ENCODE peak calls at places on chromosomes 2 and 18, in seven cellular contexts. U is left ventricle myocardium inferior, P is fibroblast of mammary gland, C is GM13976, F is NCI-H1417, A is AG10803, Q is LoVo. I is an unnamed sample.

GRCh38 chr2:1795842-1796580 is 51.7 kb upstream of the PXDN start:
- DNase-seq in F (no peak), U (no peak), A (peak), P (no peak), Q (no peak), C (no peak), I (no peak)

GRCh38 chr2:223560704-223561435 is 41.3 kb downstream of the SCG2 start:
- DNase-seq in C (no peak), Q (no peak), U (no peak), A (no peak), P (peak), F (peak), I (peak)

GRCh38 chr2:208253518-208254117 is 1.3 kb downstream of the IDH1 start:
- DNase-seq in U (no peak), F (no peak), P (no peak), Q (peak), C (no peak), A (peak), I (no peak)

GRCh38 chr18:9696701-9697100 is 11.4 kb upstream of the RAB31 start:
- DNase-seq in Q (no peak), P (no peak), A (no peak), F (no peak), U (no peak), C (no peak), I (no peak)

GRCh38 chr18:25895518-25895917 is 194.9 kb downstream of the SS18 start:
- DNase-seq in A (no peak), C (no peak), U (no peak), P (no peak), Q (no peak), F (no peak), I (no peak)

GRCh38 chr2:86020984-86021383 is 84.7 kb downstream of the POLR1A start:
- DNase-seq in F (no peak), C (no peak), U (peak), Q (no peak), A (peak), P (no peak), I (no peak)

GRCh38 chr2:126704434-126705165 is 48.6 kb downstream of the GYPC start:
- DNase-seq in A (peak), P (peak), C (no peak), F (no peak), U (no peak), Q (no peak), I (no peak)

GRCh38 chr18:60421356-60422118 is 49.0 kb upstream of the MC4R start:
- DNase-seq in U (no peak), P (no peak), F (no peak), Q (no peak), A (peak), C (no peak), I (no peak)

GRCh38 chr2:10709290-10709939 is 12.0 kb upstream of the ATP6V1C2 start:
- DNase-seq in Q (peak), P (no peak), A (no peak), C (no peak), U (no peak), F (peak), I (peak)

GRCh38 chr2:20049631-20050030 is 1.8 kb downstream of the LAPTM4A start:
- DNase-seq in C (no peak), A (peak), P (peak), U (no peak), Q (no peak), F (peak), I (no peak)

GRCh38 chr18:35456181-35456850 is 41.4 kb downstream of the INO80C start:
- DNase-seq in A (no peak), Q (peak), F (no peak), P (peak), C (no peak), U (no peak), I (no peak)

GRCh38 chr2:161085041-161085598 is 75.1 kb upstream of the TANK start:
- DNase-seq in U (no peak), A (no peak), F (no peak), Q (no peak), C (no peak), P (no peak), I (peak)